ENCODE peak calls at places on chromosomes 5 and 9, in eight cellular contexts. One of them, this sample, is unnamed.

GRCh38 chr5:172172912-172173591 is 15.0 kb downstream of the STK10 start:
- DNase-seq in A172: no peak
- DNase-seq in pancreas: no peak
- DNase-seq in hypothalamus: no peak
- DNase-seq in ecto neural progenitor cell: no peak
- DNase-seq in neural crest cell: peak
- DNase-seq in OCI-LY7: no peak
- DNase-seq in activated T-cell treated with anti-CD3 and anti-CD28 coated beads for 1 hour: no peak
- DNase-seq in this sample: no peak

GRCh38 chr9:93678199-93679019 is 102.0 kb downstream of the PHF2 start:
- DNase-seq in A172: no peak
- DNase-seq in pancreas: peak
- DNase-seq in hypothalamus: no peak
- DNase-seq in ecto neural progenitor cell: peak
- DNase-seq in neural crest cell: no peak
- DNase-seq in OCI-LY7: no peak
- DNase-seq in activated T-cell treated with anti-CD3 and anti-CD28 coated beads for 1 hour: no peak
- DNase-seq in this sample: no peak

GRCh38 chr5:64040496-64040895 is 78.3 kb upstream of the HTR1A start:
- DNase-seq in A172: no peak
- DNase-seq in pancreas: no peak
- DNase-seq in hypothalamus: no peak
- DNase-seq in ecto neural progenitor cell: no peak
- DNase-seq in neural crest cell: no peak
- DNase-seq in OCI-LY7: no peak
- DNase-seq in activated T-cell treated with anti-CD3 and anti-CD28 coated beads for 1 hour: no peak
- DNase-seq in this sample: no peak

GRCh38 chr5:158212915-158213314 is 354.0 kb upstream of the CLINT1 start:
- DNase-seq in A172: peak
- DNase-seq in pancreas: no peak
- DNase-seq in hypothalamus: no peak
- DNase-seq in ecto neural progenitor cell: no peak
- DNase-seq in neural crest cell: no peak
- DNase-seq in OCI-LY7: no peak
- DNase-seq in activated T-cell treated with anti-CD3 and anti-CD28 coated beads for 1 hour: no peak
- DNase-seq in this sample: no peak

GRCh38 chr5:137572042-137572695 is 73.0 kb upstream of the SPOCK1 start:
- DNase-seq in A172: peak
- DNase-seq in pancreas: no peak
- DNase-seq in hypothalamus: no peak
- DNase-seq in ecto neural progenitor cell: no peak
- DNase-seq in neural crest cell: no peak
- DNase-seq in OCI-LY7: no peak
- DNase-seq in activated T-cell treated with anti-CD3 and anti-CD28 coated beads for 1 hour: no peak
- DNase-seq in this sample: no peak

GRCh38 chr5:15003511-15003920 is 131.9 kb upstream of the ANKH start:
- DNase-seq in A172: peak
- DNase-seq in pancreas: no peak
- DNase-seq in hypothalamus: no peak
- DNase-seq in ecto neural progenitor cell: peak
- DNase-seq in neural crest cell: peak
- DNase-seq in OCI-LY7: peak
- DNase-seq in activated T-cell treated with anti-CD3 and anti-CD28 coated beads for 1 hour: peak
- DNase-seq in this sample: peak

GRCh38 chr9:38017149-38017884 is 51.7 kb downstream of the SHB start:
- DNase-seq in A172: peak
- DNase-seq in pancreas: peak
- DNase-seq in hypothalamus: no peak
- DNase-seq in ecto neural progenitor cell: peak
- DNase-seq in neural crest cell: peak
- DNase-seq in OCI-LY7: no peak
- DNase-seq in activated T-cell treated with anti-CD3 and anti-CD28 coated beads for 1 hour: no peak
- DNase-seq in this sample: no peak

GRCh38 chr5:111135946-111136345 is 43.8 kb downstream of the WDR36 start:
- DNase-seq in A172: peak
- DNase-seq in pancreas: no peak
- DNase-seq in hypothalamus: no peak
- DNase-seq in ecto neural progenitor cell: no peak
- DNase-seq in neural crest cell: no peak
- DNase-seq in OCI-LY7: no peak
- DNase-seq in activated T-cell treated with anti-CD3 and anti-CD28 coated beads for 1 hour: no peak
- DNase-seq in this sample: no peak

GRCh38 chr9:111525056-111525977 is at the start of gene ZNF483:
- DNase-seq in A172: peak
- DNase-seq in pancreas: peak
- DNase-seq in hypothalamus: peak
- DNase-seq in ecto neural progenitor cell: peak
- DNase-seq in neural crest cell: peak
- DNase-seq in OCI-LY7: peak
- DNase-seq in activated T-cell treated with anti-CD3 and anti-CD28 coated beads for 1 hour: peak
- DNase-seq in this sample: peak

GRCh38 chr9:129509508-129509907 is 111.4 kb downstream of the C9orf50 start:
- DNase-seq in A172: peak
- DNase-seq in pancreas: no peak
- DNase-seq in hypothalamus: no peak
- DNase-seq in ecto neural progenitor cell: no peak
- DNase-seq in neural crest cell: no peak
- DNase-seq in OCI-LY7: no peak
- DNase-seq in activated T-cell treated with anti-CD3 and anti-CD28 coated beads for 1 hour: no peak
- DNase-seq in this sample: no peak